ENCODE peak calls at places on chromosomes 2 and 18, in seven cellular contexts. One of them, this sample, is unnamed.

GRCh38 chr2:12856934-12857660 is 140.4 kb downstream of the TRIB2 start:
- DNase-seq in mucosa of descending colon: no peak
- DNase-seq in ureter: no peak
- DNase-seq in naive thymus-derived CD8-positive, alpha-beta T cell: peak
- DNase-seq in nephron progenitor cell: no peak
- DNase-seq in thoracic aorta: no peak
- DNase-seq in SK-N-DZ: no peak
- DNase-seq in this sample: no peak

GRCh38 chr2:111246620-111247061 is 125.9 kb downstream of the BCL2L11 start:
- DNase-seq in mucosa of descending colon: no peak
- DNase-seq in ureter: no peak
- DNase-seq in naive thymus-derived CD8-positive, alpha-beta T cell: no peak
- DNase-seq in nephron progenitor cell: no peak
- DNase-seq in thoracic aorta: no peak
- DNase-seq in SK-N-DZ: no peak
- DNase-seq in this sample: no peak

GRCh38 chr2:25851740-25852503 is 26.4 kb downstream of the ASXL2 start:
- DNase-seq in mucosa of descending colon: no peak
- DNase-seq in ureter: no peak
- DNase-seq in naive thymus-derived CD8-positive, alpha-beta T cell: peak
- DNase-seq in nephron progenitor cell: no peak
- DNase-seq in thoracic aorta: no peak
- DNase-seq in SK-N-DZ: peak
- DNase-seq in this sample: peak

GRCh38 chr2:120552800-120553471 is 182.7 kb upstream of the GLI2 start:
- DNase-seq in mucosa of descending colon: peak
- DNase-seq in ureter: peak
- DNase-seq in naive thymus-derived CD8-positive, alpha-beta T cell: no peak
- DNase-seq in nephron progenitor cell: peak
- DNase-seq in thoracic aorta: peak
- DNase-seq in SK-N-DZ: no peak
- DNase-seq in this sample: no peak

GRCh38 chr2:231001036-231001435 is 5.1 kb downstream of the SPATA3 start:
- DNase-seq in mucosa of descending colon: no peak
- DNase-seq in ureter: no peak
- DNase-seq in naive thymus-derived CD8-positive, alpha-beta T cell: no peak
- DNase-seq in nephron progenitor cell: no peak
- DNase-seq in thoracic aorta: no peak
- DNase-seq in SK-N-DZ: no peak
- DNase-seq in this sample: no peak

GRCh38 chr2:80252294-80252986 is 52.1 kb downstream of the LRRTM1 start:
- DNase-seq in mucosa of descending colon: no peak
- DNase-seq in ureter: no peak
- DNase-seq in naive thymus-derived CD8-positive, alpha-beta T cell: no peak
- DNase-seq in nephron progenitor cell: no peak
- DNase-seq in thoracic aorta: no peak
- DNase-seq in SK-N-DZ: no peak
- DNase-seq in this sample: no peak

GRCh38 chr2:240905176-240905781 is 857 bp upstream of the CROCC2 start:
- DNase-seq in mucosa of descending colon: peak
- DNase-seq in ureter: no peak
- DNase-seq in naive thymus-derived CD8-positive, alpha-beta T cell: no peak
- DNase-seq in nephron progenitor cell: no peak
- DNase-seq in thoracic aorta: no peak
- DNase-seq in SK-N-DZ: no peak
- DNase-seq in this sample: no peak

GRCh38 chr2:205792908-205793307 is 110.6 kb downstream of the NRP2 start:
- DNase-seq in mucosa of descending colon: no peak
- DNase-seq in ureter: no peak
- DNase-seq in naive thymus-derived CD8-positive, alpha-beta T cell: no peak
- DNase-seq in nephron progenitor cell: no peak
- DNase-seq in thoracic aorta: no peak
- DNase-seq in SK-N-DZ: no peak
- DNase-seq in this sample: no peak

GRCh38 chr2:240374085-240374907 is 61.2 kb upstream of the GPC1 start:
- DNase-seq in mucosa of descending colon: peak
- DNase-seq in ureter: peak
- DNase-seq in naive thymus-derived CD8-positive, alpha-beta T cell: no peak
- DNase-seq in nephron progenitor cell: no peak
- DNase-seq in thoracic aorta: peak
- DNase-seq in SK-N-DZ: no peak
- DNase-seq in this sample: no peak

GRCh38 chr2:138507267-138507666 is 5.7 kb downstream of the SPOPL start:
- DNase-seq in mucosa of descending colon: no peak
- DNase-seq in ureter: no peak
- DNase-seq in naive thymus-derived CD8-positive, alpha-beta T cell: no peak
- DNase-seq in nephron progenitor cell: no peak
- DNase-seq in thoracic aorta: no peak
- DNase-seq in SK-N-DZ: no peak
- DNase-seq in this sample: no peak

GRCh38 chr2:206083602-206084467 is 2.1 kb downstream of the INO80D start:
- DNase-seq in mucosa of descending colon: peak
- DNase-seq in ureter: no peak
- DNase-seq in naive thymus-derived CD8-positive, alpha-beta T cell: no peak
- DNase-seq in nephron progenitor cell: peak
- DNase-seq in thoracic aorta: no peak
- DNase-seq in SK-N-DZ: no peak
- DNase-seq in this sample: peak

GRCh38 chr2:44751754-44752479 is 189.6 kb upstream of the SIX3 start:
- DNase-seq in mucosa of descending colon: no peak
- DNase-seq in ureter: no peak
- DNase-seq in naive thymus-derived CD8-positive, alpha-beta T cell: no peak
- DNase-seq in nephron progenitor cell: peak
- DNase-seq in thoracic aorta: no peak
- DNase-seq in SK-N-DZ: no peak
- DNase-seq in this sample: no peak

GRCh38 chr18:7808054-7808453 is 240.9 kb downstream of the PTPRM start:
- DNase-seq in mucosa of descending colon: no peak
- DNase-seq in ureter: no peak
- DNase-seq in naive thymus-derived CD8-positive, alpha-beta T cell: no peak
- DNase-seq in nephron progenitor cell: no peak
- DNase-seq in thoracic aorta: no peak
- DNase-seq in SK-N-DZ: no peak
- DNase-seq in this sample: no peak

GRCh38 chr2:236444187-236444586 is 125.4 kb upstream of the ACKR3 start:
- DNase-seq in mucosa of descending colon: no peak
- DNase-seq in ureter: no peak
- DNase-seq in naive thymus-derived CD8-positive, alpha-beta T cell: no peak
- DNase-seq in nephron progenitor cell: no peak
- DNase-seq in thoracic aorta: no peak
- DNase-seq in SK-N-DZ: no peak
- DNase-seq in this sample: no peak

GRCh38 chr2:187989925-187990623 is 301.6 kb upstream of the GULP1 start:
- DNase-seq in mucosa of descending colon: no peak
- DNase-seq in ureter: no peak
- DNase-seq in naive thymus-derived CD8-positive, alpha-beta T cell: no peak
- DNase-seq in nephron progenitor cell: no peak
- DNase-seq in thoracic aorta: no peak
- DNase-seq in SK-N-DZ: no peak
- DNase-seq in this sample: no peak

GRCh38 chr2:158753561-158754302 is 41.4 kb upstream of the DAPL1 start:
- DNase-seq in mucosa of descending colon: no peak
- DNase-seq in ureter: no peak
- DNase-seq in naive thymus-derived CD8-positive, alpha-beta T cell: no peak
- DNase-seq in nephron progenitor cell: peak
- DNase-seq in thoracic aorta: no peak
- DNase-seq in SK-N-DZ: peak
- DNase-seq in this sample: no peak